ENCODE peak calls at places on chromosomes 2 and 18, in ten cellular contexts. U is stomach, L is transverse colon, D is GM23338, Q is prostate gland, S is breast epithelium, O is spleen, W is HL-60, J is sigmoid colon, E is HCT116. K is an unnamed sample.

GRCh38 chr2:94874277-94874997 is 3.2 kb downstream of the TEKT4 start:
- DNase-seq in U (peak; percentile 56), L (peak; percentile 47), D (peak; percentile 91), Q (peak; percentile 50), S (no peak), O (peak; percentile 83), W (peak; percentile 55), J (no peak), E (peak; percentile 24), K (no peak)

GRCh38 chr2:236366406-236366805 is 102.2 kb upstream of the ASB18 start:
- DNase-seq in U (no peak), L (no peak), D (no peak), Q (no peak), S (no peak), O (no peak), W (no peak), J (no peak), E (no peak), K (peak; percentile 90)

GRCh38 chr2:203706403-203706802 is at the start of gene CD28:
- DNase-seq in U (peak; percentile 59), L (peak; percentile 84), D (no peak), Q (no peak), S (no peak), O (peak; percentile 91), W (no peak), J (peak; percentile 69), E (no peak), K (no peak)

GRCh38 chr2:241357531-241357930 is 1.4 kb downstream of the FARP2 start:
- DNase-seq in U (no peak), L (no peak), D (no peak), Q (no peak), S (no peak), O (no peak), W (no peak), J (no peak), E (no peak), K (no peak)

GRCh38 chr2:32355976-32356734 is 668 bp upstream of the BIRC6 start:
- DNase-seq in U (no peak), L (no peak), D (no peak), Q (no peak), S (no peak), O (no peak), W (no peak), J (no peak), E (no peak), K (no peak)

GRCh38 chr2:161223139-161223732 is 63.0 kb downstream of the TANK start:
- DNase-seq in U (no peak), L (no peak), D (peak; percentile 61), Q (peak; percentile 46), S (no peak), O (no peak), W (no peak), J (no peak), E (peak; percentile 37), K (no peak)

GRCh38 chr2:68726608-68727367 is 7.8 kb upstream of the ARHGAP25 start:
- DNase-seq in U (peak; percentile 41), L (peak; percentile 70), D (no peak), Q (no peak), S (no peak), O (peak; percentile 91), W (peak; percentile 90), J (no peak), E (no peak), K (no peak)

GRCh38 chr2:47221039-47221438 is 65.9 kb upstream of the STPG4 start:
- DNase-seq in U (no peak), L (no peak), D (no peak), Q (no peak), S (no peak), O (no peak), W (no peak), J (no peak), E (no peak), K (no peak)

GRCh38 chr2:241083091-241083415 is 19.0 kb downstream of the MTERF4 start:
- DNase-seq in U (no peak), L (no peak), D (no peak), Q (no peak), S (no peak), O (no peak), W (no peak), J (no peak), E (no peak), K (no peak)

GRCh38 chr18:25467226-25468065 is 115.5 kb upstream of the ZNF521 start:
- DNase-seq in U (no peak), L (no peak), D (no peak), Q (peak; percentile 56), S (peak; percentile 69), O (peak; percentile 75), W (no peak), J (no peak), E (no peak), K (no peak)

GRCh38 chr2:109176489-109176888 is 47.5 kb downstream of the SH3RF3 start:
- DNase-seq in U (no peak), L (no peak), D (no peak), Q (no peak), S (no peak), O (no peak), W (no peak), J (no peak), E (no peak), K (no peak)
- TF ChIP-seq POLR2AphosphoS5 in U (no peak), L (no peak), D (no peak), Q (no peak), S (no peak), O (no peak), W (no peak), J (no peak), E (no peak), K (no peak)

GRCh38 chr2:132437852-132438649 is 21.4 kb downstream of the GPR39 start:
- DNase-seq in U (no peak), L (no peak), D (no peak), Q (no peak), S (no peak), O (no peak), W (no peak), J (no peak), E (no peak), K (no peak)

GRCh38 chr2:132439703-132440398 is 23.2 kb downstream of the GPR39 start:
- DNase-seq in U (no peak), L (no peak), D (no peak), Q (no peak), S (no peak), O (no peak), W (no peak), J (no peak), E (no peak), K (peak; percentile 68)

GRCh38 chr2:132441051-132441450 is 24.4 kb downstream of the GPR39 start:
- DNase-seq in U (no peak), L (no peak), D (peak; percentile 18), Q (no peak), S (no peak), O (no peak), W (no peak), J (no peak), E (no peak), K (no peak)

GRCh38 chr2:132443106-132443505 is 26.5 kb downstream of the GPR39 start:
- DNase-seq in U (no peak), L (no peak), D (no peak), Q (no peak), S (no peak), O (no peak), W (no peak), J (no peak), E (no peak), K (no peak)

DNA sequence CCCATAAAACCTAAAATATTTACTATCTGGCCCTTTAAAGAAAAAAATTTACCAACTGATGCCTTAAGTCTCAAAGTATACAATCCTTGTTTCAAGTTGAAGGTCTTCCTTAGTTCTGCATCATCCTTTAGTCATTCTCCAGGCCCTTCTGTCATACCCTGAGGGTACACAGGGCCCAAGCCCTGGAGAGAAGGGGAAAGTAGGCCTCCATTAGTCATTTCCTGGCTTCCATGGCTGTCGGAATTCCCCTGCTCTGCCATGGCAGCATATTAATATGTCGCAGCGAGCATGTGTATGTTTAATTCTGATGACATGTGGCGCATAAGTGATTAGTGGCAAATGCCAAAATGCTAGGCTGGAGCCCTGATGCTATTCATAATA is 22.0 kb downstream of the GPR39 start:
- DNase-seq in U (no peak), L (no peak), D (no peak), Q (no peak), S (no peak), O (no peak), W (no peak), J (no peak), E (peak; percentile 78), K (no peak)
- TF ChIP-seq POLR2AphosphoS5 in U (no peak), L (no peak), D (no peak), Q (no peak), S (no peak), O (no peak), W (no peak), J (no peak), E (peak; percentile 48), K (no peak)

GRCh38 chr2:233186851-233187250 is 64.6 kb upstream of the ATG16L1 start:
- DNase-seq in U (no peak), L (no peak), D (no peak), Q (no peak), S (no peak), O (no peak), W (no peak), J (no peak), E (no peak), K (no peak)

GRCh38 chr2:233183869-233184418 is 67.5 kb upstream of the ATG16L1 start:
- DNase-seq in U (no peak), L (no peak), D (no peak), Q (no peak), S (no peak), O (no peak), W (no peak), J (no peak), E (no peak), K (no peak)

GRCh38 chr2:233184669-233185068 is 66.8 kb upstream of the ATG16L1 start:
- DNase-seq in U (no peak), L (no peak), D (no peak), Q (no peak), S (no peak), O (no peak), W (no peak), J (no peak), E (no peak), K (no peak)

GRCh38 chr2:233185320-233185719 is 66.2 kb upstream of the ATG16L1 start:
- DNase-seq in U (no peak), L (no peak), D (no peak), Q (no peak), S (no peak), O (no peak), W (no peak), J (no peak), E (no peak), K (no peak)

DNA sequence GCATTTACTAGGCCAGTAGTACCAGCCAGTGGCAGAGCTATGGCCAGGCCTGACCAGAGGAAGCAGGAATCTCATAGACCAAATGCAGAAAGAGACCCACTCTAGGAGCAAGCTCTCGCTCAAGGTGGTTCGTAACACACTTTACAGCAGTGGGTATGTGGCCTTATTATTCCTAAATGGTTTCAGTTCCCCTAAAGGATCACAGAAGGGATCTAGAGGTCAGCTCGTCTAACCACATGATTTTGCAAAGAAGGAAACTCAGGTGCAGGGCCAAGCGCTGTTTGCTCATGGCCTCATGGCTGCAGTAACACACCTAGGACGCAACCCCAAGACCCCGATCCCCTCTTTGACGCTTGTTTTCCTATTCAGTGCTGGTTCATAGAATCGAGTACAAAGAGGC is 65.5 kb upstream of the ATG16L1 start:
- DNase-seq in U (no peak), L (no peak), D (no peak), Q (no peak), S (no peak), O (no peak), W (no peak), J (no peak), E (no peak), K (no peak)
- TF ChIP-seq POLR2AphosphoS5 in U (no peak), L (no peak), D (no peak), Q (no peak), S (no peak), O (peak; percentile 19), W (no peak), J (no peak), E (no peak), K (no peak)

GRCh38 chr2:201232125-201232815 is 28.1 kb upstream of the CASP8 start:
- DNase-seq in U (peak; percentile 97), L (peak; percentile 94), D (peak; percentile 97), Q (peak; percentile 98), S (peak; percentile 90), O (peak; percentile 94), W (peak; percentile 98), J (peak; percentile 90), E (peak; percentile 92), K (peak; percentile 95)
- TF ChIP-seq POLR2AphosphoS5 in U (peak; percentile 57), L (no peak), D (no peak), Q (peak; percentile 91), S (peak; percentile 28), O (peak; percentile 66), W (peak; percentile 79), J (peak; percentile 35), E (peak; percentile 83), K (peak; percentile 48)